ENCODE peak calls at places on chromosomes 5 and 9, in eight cellular contexts. One of them, this sample, is unnamed.

GRCh38 chr9:70081120-70081495 is 37.5 kb downstream of the MAMDC2 start:
- DNase-seq in left ventricle myocardium inferior: no peak
- DNase-seq in Peyer's patch: no peak
- DNase-seq in SK-N-SH: no peak
- DNase-seq in body of pancreas: no peak
- DNase-seq in psoas muscle: no peak
- DNase-seq in lower lobe of right lung: no peak
- DNase-seq in A549: no peak
- DNase-seq in this sample: peak; percentile 58

GRCh38 chr5:180801596-180802324 is 846 bp downstream of the MGAT1 start:
- DNase-seq in left ventricle myocardium inferior: no peak
- DNase-seq in Peyer's patch: no peak
- DNase-seq in SK-N-SH: peak; percentile 45
- DNase-seq in body of pancreas: no peak
- DNase-seq in psoas muscle: no peak
- DNase-seq in lower lobe of right lung: no peak
- DNase-seq in A549: no peak
- DNase-seq in this sample: no peak

GRCh38 chr9:4137234-4137633 is 162.6 kb downstream of the GLIS3 start:
- DNase-seq in left ventricle myocardium inferior: no peak
- DNase-seq in Peyer's patch: no peak
- DNase-seq in SK-N-SH: no peak
- DNase-seq in body of pancreas: peak; percentile 30
- DNase-seq in psoas muscle: no peak
- DNase-seq in lower lobe of right lung: no peak
- DNase-seq in A549: peak; percentile 91
- DNase-seq in this sample: no peak

GRCh38 chr5:76956033-76956432 is 3.2 kb downstream of the CRHBP start:
- DNase-seq in left ventricle myocardium inferior: no peak
- DNase-seq in Peyer's patch: no peak
- DNase-seq in SK-N-SH: no peak
- DNase-seq in body of pancreas: no peak
- DNase-seq in psoas muscle: no peak
- DNase-seq in lower lobe of right lung: no peak
- DNase-seq in A549: no peak
- DNase-seq in this sample: no peak

GRCh38 chr5:78899922-78900362 is 85.2 kb downstream of the ARSB start:
- DNase-seq in left ventricle myocardium inferior: no peak
- DNase-seq in Peyer's patch: peak; percentile 60
- DNase-seq in SK-N-SH: no peak
- DNase-seq in body of pancreas: peak; percentile 70
- DNase-seq in psoas muscle: no peak
- DNase-seq in lower lobe of right lung: peak; percentile 50
- DNase-seq in A549: peak; percentile 50
- DNase-seq in this sample: no peak

GRCh38 chr5:141349917-141350619 is at the start of gene PCDHGB1:
- DNase-seq in left ventricle myocardium inferior: no peak
- DNase-seq in Peyer's patch: no peak
- DNase-seq in SK-N-SH: peak; percentile 63
- DNase-seq in body of pancreas: peak; percentile 54
- DNase-seq in psoas muscle: no peak
- DNase-seq in lower lobe of right lung: no peak
- DNase-seq in A549: peak; percentile 87
- DNase-seq in this sample: no peak

GRCh38 chr9:92616199-92617129 is 53.5 kb downstream of the IPPK start:
- DNase-seq in left ventricle myocardium inferior: no peak
- DNase-seq in Peyer's patch: peak; percentile 58
- DNase-seq in SK-N-SH: no peak
- DNase-seq in body of pancreas: peak; percentile 30
- DNase-seq in psoas muscle: peak; percentile 74
- DNase-seq in lower lobe of right lung: no peak
- DNase-seq in A549: no peak
- DNase-seq in this sample: no peak

GRCh38 chr5:65334077-65334476 is 147.6 kb downstream of the ADAMTS6 start:
- DNase-seq in left ventricle myocardium inferior: no peak
- DNase-seq in Peyer's patch: no peak
- DNase-seq in SK-N-SH: no peak
- DNase-seq in body of pancreas: peak; percentile 66
- DNase-seq in psoas muscle: no peak
- DNase-seq in lower lobe of right lung: no peak
- DNase-seq in A549: no peak
- DNase-seq in this sample: no peak

GRCh38 chr5:116759860-116760644 is 185.4 kb upstream of the SEMA6A start:
- DNase-seq in left ventricle myocardium inferior: no peak
- DNase-seq in Peyer's patch: no peak
- DNase-seq in SK-N-SH: no peak
- DNase-seq in body of pancreas: no peak
- DNase-seq in psoas muscle: peak; percentile 76
- DNase-seq in lower lobe of right lung: no peak
- DNase-seq in A549: no peak
- DNase-seq in this sample: no peak

GRCh38 chr5:36573441-36573840 is 33.0 kb upstream of the SLC1A3 start:
- DNase-seq in left ventricle myocardium inferior: no peak
- DNase-seq in Peyer's patch: no peak
- DNase-seq in SK-N-SH: no peak
- DNase-seq in body of pancreas: no peak
- DNase-seq in psoas muscle: no peak
- DNase-seq in lower lobe of right lung: no peak
- DNase-seq in A549: no peak
- DNase-seq in this sample: no peak

GRCh38 chr9:131578778-131579504 is 33.6 kb downstream of the PRRT1B start:
- DNase-seq in left ventricle myocardium inferior: no peak
- DNase-seq in Peyer's patch: peak; percentile 78
- DNase-seq in SK-N-SH: peak; percentile 56
- DNase-seq in body of pancreas: no peak
- DNase-seq in psoas muscle: no peak
- DNase-seq in lower lobe of right lung: no peak
- DNase-seq in A549: no peak
- DNase-seq in this sample: no peak

GRCh38 chr9:111890254-111890791 is 6.3 kb upstream of the UGCG start:
- DNase-seq in left ventricle myocardium inferior: no peak
- DNase-seq in Peyer's patch: peak; percentile 68
- DNase-seq in SK-N-SH: no peak
- DNase-seq in body of pancreas: no peak
- DNase-seq in psoas muscle: no peak
- DNase-seq in lower lobe of right lung: no peak
- DNase-seq in A549: no peak
- DNase-seq in this sample: no peak

DNA sequence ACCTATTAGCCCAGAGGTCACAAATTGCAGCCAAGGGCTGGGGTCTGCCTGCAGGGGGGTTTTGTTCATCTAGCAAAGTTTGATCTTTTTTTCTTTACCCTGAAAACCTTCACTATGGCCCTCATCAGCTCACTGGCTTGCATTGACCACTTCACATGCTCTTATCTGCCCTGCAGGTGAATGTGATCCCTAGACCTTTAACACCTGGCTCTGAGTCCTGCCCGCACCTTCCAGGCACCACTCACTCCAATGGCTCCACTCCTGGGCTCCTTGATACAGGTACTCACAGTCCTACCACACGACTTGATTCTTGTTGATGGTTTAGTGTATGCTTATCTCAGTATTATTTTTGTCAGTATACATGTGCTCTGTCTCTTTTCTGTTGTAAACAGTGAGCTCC is 92.5 kb downstream of the FEM1C start:
- DNase-seq in left ventricle myocardium inferior: no peak
- DNase-seq in Peyer's patch: peak; percentile 59
- DNase-seq in SK-N-SH: no peak
- DNase-seq in body of pancreas: no peak
- DNase-seq in psoas muscle: no peak
- DNase-seq in lower lobe of right lung: no peak
- DNase-seq in A549: no peak
- DNase-seq in this sample: no peak
- H3K4me1 ChIP-seq in left ventricle myocardium inferior: peaks cover 27% of the 10 kb centered on the region
- H3K4me1 ChIP-seq in Peyer's patch: no peaks in the 10 kb centered on the region
- H3K4me1 ChIP-seq in SK-N-SH: peaks cover 18% of the 10 kb centered on the region
- H3K4me1 ChIP-seq in body of pancreas: peaks cover 69% of the 10 kb centered on the region
- H3K4me1 ChIP-seq in psoas muscle: peaks cover 21% of the 10 kb centered on the region
- H3K4me1 ChIP-seq in lower lobe of right lung: peaks cover 31% of the 10 kb centered on the region
- H3K4me1 ChIP-seq in A549: peaks cover 15% of the 10 kb centered on the region
- H3K4me1 ChIP-seq in this sample: no peaks in the 10 kb centered on the region

DNA sequence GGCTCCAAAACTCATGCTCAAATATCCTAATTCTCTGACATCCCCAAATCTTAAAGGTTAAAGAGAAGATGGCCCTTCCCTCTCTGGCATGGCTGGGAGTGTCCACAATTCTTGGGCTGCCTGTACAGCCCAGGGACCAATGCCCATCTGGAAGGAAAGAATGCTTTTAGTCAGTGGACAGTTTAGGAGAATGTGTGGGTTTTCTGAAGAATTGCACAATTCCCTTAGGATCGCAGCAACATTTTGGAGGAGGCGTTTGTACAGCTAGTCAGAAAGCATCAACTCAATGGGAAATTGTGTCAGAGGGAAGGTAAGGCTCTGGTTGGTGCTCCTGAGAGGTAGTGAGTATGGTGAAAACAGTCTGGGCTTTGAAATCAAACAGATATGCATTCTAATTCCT is 15.0 kb downstream of the FAM193B start:
- DNase-seq in left ventricle myocardium inferior: no peak
- DNase-seq in Peyer's patch: no peak
- DNase-seq in SK-N-SH: no peak
- DNase-seq in body of pancreas: no peak
- DNase-seq in psoas muscle: no peak
- DNase-seq in lower lobe of right lung: no peak
- DNase-seq in A549: no peak
- DNase-seq in this sample: peak; percentile 40
- H3K4me1 ChIP-seq in left ventricle myocardium inferior: peaks cover 83% of the 10 kb centered on the region
- H3K4me1 ChIP-seq in Peyer's patch: no peaks in the 10 kb centered on the region
- H3K4me1 ChIP-seq in SK-N-SH: peaks cover 15% of the 10 kb centered on the region
- H3K4me1 ChIP-seq in body of pancreas: peaks cover 39% of the 10 kb centered on the region
- H3K4me1 ChIP-seq in psoas muscle: peaks cover 96% of the 10 kb centered on the region
- H3K4me1 ChIP-seq in lower lobe of right lung: peaks cover 24% of the 10 kb centered on the region
- H3K4me1 ChIP-seq in A549: peaks cover 26% of the 10 kb centered on the region
- H3K4me1 ChIP-seq in this sample: peaks cover 60% of the 10 kb centered on the region

GRCh38 chr9:115121140-115121710 is 3.3 kb upstream of the TNC start:
- DNase-seq in left ventricle myocardium inferior: no peak
- DNase-seq in Peyer's patch: no peak
- DNase-seq in SK-N-SH: no peak
- DNase-seq in body of pancreas: no peak
- DNase-seq in psoas muscle: no peak
- DNase-seq in lower lobe of right lung: no peak
- DNase-seq in A549: no peak
- DNase-seq in this sample: no peak

GRCh38 chr9:115116620-115117284 is 1.2 kb downstream of the TNC start:
- DNase-seq in left ventricle myocardium inferior: no peak
- DNase-seq in Peyer's patch: no peak
- DNase-seq in SK-N-SH: no peak
- DNase-seq in body of pancreas: no peak
- DNase-seq in psoas muscle: no peak
- DNase-seq in lower lobe of right lung: no peak
- DNase-seq in A549: no peak
- DNase-seq in this sample: no peak

GRCh38 chr9:115115924-115116323 is 2.0 kb downstream of the TNC start:
- DNase-seq in left ventricle myocardium inferior: no peak
- DNase-seq in Peyer's patch: no peak
- DNase-seq in SK-N-SH: no peak
- DNase-seq in body of pancreas: no peak
- DNase-seq in psoas muscle: no peak
- DNase-seq in lower lobe of right lung: no peak
- DNase-seq in A549: no peak
- DNase-seq in this sample: no peak

GRCh38 chr9:115117999-115118470 is at the start of gene TNC:
- DNase-seq in left ventricle myocardium inferior: peak; percentile 36
- DNase-seq in Peyer's patch: peak; percentile 65
- DNase-seq in SK-N-SH: peak; percentile 64
- DNase-seq in body of pancreas: peak; percentile 34
- DNase-seq in psoas muscle: peak; percentile 54
- DNase-seq in lower lobe of right lung: peak; percentile 58
- DNase-seq in A549: peak; percentile 2
- DNase-seq in this sample: peak; percentile 64

DNA sequence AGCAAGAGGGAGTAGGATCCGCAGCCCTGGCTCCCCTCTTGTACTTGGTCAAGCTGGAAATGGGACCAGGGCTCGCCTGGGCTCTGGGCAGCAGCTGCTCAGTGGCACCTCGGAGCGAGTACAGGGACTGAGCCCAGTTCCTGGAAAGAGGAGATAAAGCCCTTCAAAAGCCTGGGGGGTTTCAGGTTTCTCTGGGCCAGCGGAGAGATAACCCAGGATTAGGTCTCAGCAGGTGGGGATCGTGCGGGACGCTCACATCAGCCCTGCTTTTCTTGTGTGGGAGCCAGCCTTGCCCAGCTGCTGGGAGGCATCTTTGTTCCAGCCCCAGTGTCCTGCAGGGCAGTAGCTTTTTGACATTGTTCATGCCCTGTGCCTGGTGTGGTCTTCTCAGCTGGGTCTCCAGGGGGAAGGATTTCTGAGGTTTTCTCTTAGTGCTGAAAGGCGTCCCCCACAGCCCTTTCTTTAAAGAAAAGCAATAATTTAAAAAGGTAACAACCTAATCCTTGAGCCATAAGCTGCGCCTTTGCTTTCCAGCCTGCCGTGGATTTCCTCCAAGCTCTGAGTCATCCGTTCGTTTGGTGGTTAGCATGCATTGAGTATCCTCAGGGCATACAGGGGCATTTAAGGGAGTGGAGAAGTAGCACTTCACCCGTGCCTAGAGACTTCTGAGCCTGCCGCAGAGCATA is 657 bp upstream of the TNC start:
- DNase-seq in left ventricle myocardium inferior: peak; percentile 20
- DNase-seq in Peyer's patch: peak; percentile 60
- DNase-seq in SK-N-SH: peak; percentile 75
- DNase-seq in body of pancreas: peak; percentile 38
- DNase-seq in psoas muscle: peak; percentile 47
- DNase-seq in lower lobe of right lung: peak; percentile 60
- DNase-seq in A549: peak; percentile 44
- DNase-seq in this sample: peak; percentile 64
- H3K4me1 ChIP-seq in left ventricle myocardium inferior: peaks cover 17% of the 10 kb centered on the region
- H3K4me1 ChIP-seq in Peyer's patch: no peaks in the 10 kb centered on the region
- H3K4me1 ChIP-seq in SK-N-SH: peaks cover 20% of the 10 kb centered on the region
- H3K4me1 ChIP-seq in body of pancreas: peaks cover 16% of the 10 kb centered on the region
- H3K4me1 ChIP-seq in psoas muscle: no peaks in the 10 kb centered on the region
- H3K4me1 ChIP-seq in lower lobe of right lung: peaks cover 19% of the 10 kb centered on the region
- H3K4me1 ChIP-seq in A549: peaks cover 21% of the 10 kb centered on the region
- H3K4me1 ChIP-seq in this sample: peaks cover 48% of the 10 kb centered on the region

GRCh38 chr5:145957388-145957787 is 21.0 kb downstream of the SH3RF2 start:
- DNase-seq in left ventricle myocardium inferior: no peak
- DNase-seq in Peyer's patch: no peak
- DNase-seq in SK-N-SH: no peak
- DNase-seq in body of pancreas: no peak
- DNase-seq in psoas muscle: no peak
- DNase-seq in lower lobe of right lung: no peak
- DNase-seq in A549: no peak
- DNase-seq in this sample: no peak

GRCh38 chr5:145962001-145962400 is 25.6 kb downstream of the SH3RF2 start:
- DNase-seq in left ventricle myocardium inferior: no peak
- DNase-seq in Peyer's patch: no peak
- DNase-seq in SK-N-SH: no peak
- DNase-seq in body of pancreas: no peak
- DNase-seq in psoas muscle: no peak
- DNase-seq in lower lobe of right lung: no peak
- DNase-seq in A549: no peak
- DNase-seq in this sample: no peak

GRCh38 chr5:145960166-145960565 is 23.8 kb downstream of the SH3RF2 start:
- DNase-seq in left ventricle myocardium inferior: no peak
- DNase-seq in Peyer's patch: no peak
- DNase-seq in SK-N-SH: no peak
- DNase-seq in body of pancreas: no peak
- DNase-seq in psoas muscle: no peak
- DNase-seq in lower lobe of right lung: no peak
- DNase-seq in A549: no peak
- DNase-seq in this sample: no peak

GRCh38 chr5:145958463-145958862 is 22.1 kb downstream of the SH3RF2 start:
- DNase-seq in left ventricle myocardium inferior: no peak
- DNase-seq in Peyer's patch: no peak
- DNase-seq in SK-N-SH: no peak
- DNase-seq in body of pancreas: no peak
- DNase-seq in psoas muscle: no peak
- DNase-seq in lower lobe of right lung: no peak
- DNase-seq in A549: no peak
- DNase-seq in this sample: no peak

GRCh38 chr5:145960848-145961600 is 24.6 kb downstream of the SH3RF2 start:
- DNase-seq in left ventricle myocardium inferior: no peak
- DNase-seq in Peyer's patch: no peak
- DNase-seq in SK-N-SH: no peak
- DNase-seq in body of pancreas: no peak
- DNase-seq in psoas muscle: no peak
- DNase-seq in lower lobe of right lung: no peak
- DNase-seq in A549: no peak
- DNase-seq in this sample: no peak
- H3K4me1 ChIP-seq in left ventricle myocardium inferior: peaks cover 13% of the 10 kb centered on the region
- H3K4me1 ChIP-seq in Peyer's patch: no peaks in the 10 kb centered on the region
- H3K4me1 ChIP-seq in SK-N-SH: peaks cover 15% of the 10 kb centered on the region
- H3K4me1 ChIP-seq in body of pancreas: peaks cover 41% of the 10 kb centered on the region
- H3K4me1 ChIP-seq in psoas muscle: no peaks in the 10 kb centered on the region
- H3K4me1 ChIP-seq in lower lobe of right lung: no peaks in the 10 kb centered on the region
- H3K4me1 ChIP-seq in A549: peaks cover 24% of the 10 kb centered on the region
- H3K4me1 ChIP-seq in this sample: no peaks in the 10 kb centered on the region